ENCODE peak calls at places on chromosomes 1 and 21, in four cellular contexts. One of them, this sample, is unnamed.

GRCh38 chr1:227926216-227926791 is 21.4 kb downstream of the WNT9A start:
- DNase-seq in right atrium auricular region: no peak
- DNase-seq in tibial artery: no peak
- DNase-seq in SJCRH30: no peak
- DNase-seq in this sample: no peak

GRCh38 chr21:41361053-41361785 is 608 bp upstream of the MX2 start:
- DNase-seq in right atrium auricular region: peak
- DNase-seq in tibial artery: no peak
- DNase-seq in SJCRH30: no peak
- DNase-seq in this sample: no peak

GRCh38 chr1:204065174-204065985 is 7.5 kb upstream of the SOX13 start:
- DNase-seq in right atrium auricular region: no peak
- DNase-seq in tibial artery: no peak
- DNase-seq in SJCRH30: peak
- DNase-seq in this sample: no peak

GRCh38 chr21:41316641-41317392 is at the start of gene FAM3B:
- DNase-seq in right atrium auricular region: no peak
- DNase-seq in tibial artery: no peak
- DNase-seq in SJCRH30: no peak
- DNase-seq in this sample: no peak

GRCh38 chr1:63980706-63981407 is 207.0 kb downstream of the ROR1 start:
- DNase-seq in right atrium auricular region: no peak
- DNase-seq in tibial artery: no peak
- DNase-seq in SJCRH30: no peak
- DNase-seq in this sample: peak

GRCh38 chr1:41508290-41508689 is 23.8 kb upstream of the EDN2 start:
- DNase-seq in right atrium auricular region: no peak
- DNase-seq in tibial artery: no peak
- DNase-seq in SJCRH30: no peak
- DNase-seq in this sample: no peak

GRCh38 chr1:26203642-26204318 is 13.4 kb downstream of the CATSPER4 start:
- DNase-seq in right atrium auricular region: no peak
- DNase-seq in tibial artery: no peak
- DNase-seq in SJCRH30: no peak
- DNase-seq in this sample: peak

GRCh38 chr1:37056201-37056764 is 22.0 kb upstream of the GRIK3 start:
- DNase-seq in right atrium auricular region: no peak
- DNase-seq in tibial artery: no peak
- DNase-seq in SJCRH30: no peak
- DNase-seq in this sample: peak

GRCh38 chr1:22490309-22490708 is 38.7 kb downstream of the ZBTB40 start:
- DNase-seq in right atrium auricular region: no peak
- DNase-seq in tibial artery: no peak
- DNase-seq in SJCRH30: no peak
- DNase-seq in this sample: no peak

GRCh38 chr1:223035724-223036478 is 107.1 kb downstream of the TLR5 start:
- DNase-seq in right atrium auricular region: no peak
- DNase-seq in tibial artery: no peak
- DNase-seq in SJCRH30: no peak
- DNase-seq in this sample: no peak

GRCh38 chr1:169009666-169010065 is 96.8 kb upstream of the ATP1B1 start:
- DNase-seq in right atrium auricular region: no peak
- DNase-seq in tibial artery: no peak
- DNase-seq in SJCRH30: no peak
- DNase-seq in this sample: no peak

GRCh38 chr1:155044812-155045690 is 6.1 kb upstream of the ADAM15 start:
- DNase-seq in right atrium auricular region: peak
- DNase-seq in tibial artery: peak
- DNase-seq in SJCRH30: peak
- DNase-seq in this sample: peak

GRCh38 chr1:19363526-19364152 is 51.5 kb downstream of the SLC66A1 start:
- DNase-seq in right atrium auricular region: no peak
- DNase-seq in tibial artery: no peak
- DNase-seq in SJCRH30: no peak
- DNase-seq in this sample: no peak

GRCh38 chr1:156346636-156347035 is 8.3 kb downstream of the TSACC start:
- DNase-seq in right atrium auricular region: no peak
- DNase-seq in tibial artery: no peak
- DNase-seq in SJCRH30: no peak
- DNase-seq in this sample: peak

GRCh38 chr1:12168451-12169160 is 1.8 kb downstream of the TNFRSF1B start:
- DNase-seq in right atrium auricular region: no peak
- DNase-seq in tibial artery: no peak
- DNase-seq in SJCRH30: no peak
- DNase-seq in this sample: no peak

GRCh38 chr1:56469640-56470371 is 109.6 kb downstream of the PLPP3 start:
- DNase-seq in right atrium auricular region: no peak
- DNase-seq in tibial artery: no peak
- DNase-seq in SJCRH30: no peak
- DNase-seq in this sample: no peak

GRCh38 chr1:192580351-192580962 is 4.9 kb downstream of the RGS1 start:
- DNase-seq in right atrium auricular region: no peak
- DNase-seq in tibial artery: no peak
- DNase-seq in SJCRH30: no peak
- DNase-seq in this sample: no peak

GRCh38 chr1:204670152-204670927 is 15.2 kb downstream of the LRRN2 start:
- DNase-seq in right atrium auricular region: no peak
- DNase-seq in tibial artery: no peak
- DNase-seq in SJCRH30: no peak
- DNase-seq in this sample: no peak

GRCh38 chr1:10431065-10431730 is 965 bp downstream of the CENPS start:
- DNase-seq in right atrium auricular region: no peak
- DNase-seq in tibial artery: no peak
- DNase-seq in SJCRH30: no peak
- DNase-seq in this sample: no peak

GRCh38 chr1:21255284-21255942 is 34.9 kb downstream of the ECE1 start:
- DNase-seq in right atrium auricular region: peak
- DNase-seq in tibial artery: peak
- DNase-seq in SJCRH30: peak
- DNase-seq in this sample: peak

GRCh38 chr1:30911061-30911954 is 2.8 kb upstream of the SDC3 start:
- DNase-seq in right atrium auricular region: peak
- DNase-seq in tibial artery: peak
- DNase-seq in SJCRH30: peak
- DNase-seq in this sample: peak

GRCh38 chr1:201457508-201457960 is 11.5 kb downstream of the PHLDA3 start:
- DNase-seq in right atrium auricular region: no peak
- DNase-seq in tibial artery: no peak
- DNase-seq in SJCRH30: no peak
- DNase-seq in this sample: no peak

GRCh38 chr1:26188477-26188876 is 1.9 kb upstream of the CATSPER4 start:
- DNase-seq in right atrium auricular region: no peak
- DNase-seq in tibial artery: no peak
- DNase-seq in SJCRH30: no peak
- DNase-seq in this sample: no peak

GRCh38 chr21:42105916-42106315 is 34.8 kb downstream of the UMODL1 start:
- DNase-seq in right atrium auricular region: no peak
- DNase-seq in tibial artery: no peak
- DNase-seq in SJCRH30: no peak
- DNase-seq in this sample: no peak

GRCh38 chr21:29305561-29305960 is 6.8 kb downstream of the BACH1 start:
- DNase-seq in right atrium auricular region: no peak
- DNase-seq in tibial artery: no peak
- DNase-seq in SJCRH30: no peak
- DNase-seq in this sample: no peak

GRCh38 chr1:15352122-15352957 is 57.3 kb upstream of the EFHD2 start:
- DNase-seq in right atrium auricular region: no peak
- DNase-seq in tibial artery: no peak
- DNase-seq in SJCRH30: peak
- DNase-seq in this sample: no peak
- H3K27ac ChIP-seq in right atrium auricular region: no peak
- H3K27ac ChIP-seq in tibial artery: no peak
- H3K27ac ChIP-seq in SJCRH30: no peak
- H3K27ac ChIP-seq in this sample: no peak

GRCh38 chr1:150010388-150011115 is at the start of gene OTUD7B:
- DNase-seq in right atrium auricular region: peak
- DNase-seq in tibial artery: peak
- DNase-seq in SJCRH30: peak
- DNase-seq in this sample: peak
- H3K4me3 ChIP-seq in right atrium auricular region: peak
- H3K4me3 ChIP-seq in tibial artery: peak
- H3K4me3 ChIP-seq in SJCRH30: peak
- H3K4me3 ChIP-seq in this sample: peak

GRCh38 chr1:215113776-215114153 is 31.2 kb downstream of the KCNK2 start:
- DNase-seq in right atrium auricular region: no peak
- DNase-seq in tibial artery: no peak
- DNase-seq in SJCRH30: no peak
- DNase-seq in this sample: no peak
- H3K27ac ChIP-seq in right atrium auricular region: no peak
- H3K27ac ChIP-seq in tibial artery: no peak
- H3K27ac ChIP-seq in SJCRH30: no peak
- H3K27ac ChIP-seq in this sample: no peak

DNA sequence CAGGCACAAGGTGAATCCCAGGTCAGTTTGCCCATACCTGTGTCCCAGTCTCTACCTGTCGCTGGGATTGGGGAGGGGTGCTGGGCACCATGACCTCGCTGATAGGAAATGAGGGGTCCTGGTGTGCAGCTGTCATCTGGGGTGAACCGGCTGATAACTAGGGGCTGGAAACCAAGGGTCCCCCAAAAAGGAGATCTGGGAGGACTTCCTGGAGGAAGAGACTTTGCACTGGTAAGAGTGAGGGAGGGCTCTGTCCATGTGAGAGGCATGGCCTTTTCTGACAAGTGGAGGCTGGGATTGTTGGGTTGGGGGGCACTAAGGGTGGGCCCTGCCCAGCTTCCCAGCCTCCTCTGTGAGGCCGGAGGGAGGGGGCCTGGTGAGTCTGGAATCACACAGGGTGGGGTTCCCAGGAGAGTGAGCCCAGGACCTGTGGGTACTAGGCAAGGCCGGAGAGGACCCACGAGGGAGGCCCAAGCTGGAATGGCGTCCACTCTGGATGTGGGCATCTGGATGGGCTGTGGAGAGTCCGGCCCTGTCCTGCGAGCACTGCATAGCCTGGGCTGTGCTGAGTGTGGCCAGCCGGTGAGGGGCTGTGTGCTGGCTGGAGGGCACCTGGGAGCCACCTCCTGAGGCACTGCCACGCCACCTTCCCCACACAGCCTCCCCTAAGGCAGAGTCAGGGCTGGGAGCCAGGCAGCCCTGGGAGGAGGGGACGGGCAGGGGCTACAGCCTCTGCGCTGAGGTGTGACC is 4.9 kb upstream of the PEX10 start:
- DNase-seq in right atrium auricular region: no peak
- DNase-seq in tibial artery: no peak
- DNase-seq in SJCRH30: no peak
- DNase-seq in this sample: no peak
- H3K4me3 ChIP-seq in right atrium auricular region: no peak
- H3K4me3 ChIP-seq in tibial artery: no peak
- H3K4me3 ChIP-seq in SJCRH30: no peak
- H3K4me3 ChIP-seq in this sample: no peak

GRCh38 chr1:94094466-94095111 is 26.4 kb downstream of the ABCA4 start:
- DNase-seq in right atrium auricular region: peak
- DNase-seq in tibial artery: peak
- DNase-seq in SJCRH30: peak
- DNase-seq in this sample: no peak
- H3K27ac ChIP-seq in right atrium auricular region: peak
- H3K27ac ChIP-seq in tibial artery: peak
- H3K27ac ChIP-seq in SJCRH30: peak
- H3K27ac ChIP-seq in this sample: no peak

DNA sequence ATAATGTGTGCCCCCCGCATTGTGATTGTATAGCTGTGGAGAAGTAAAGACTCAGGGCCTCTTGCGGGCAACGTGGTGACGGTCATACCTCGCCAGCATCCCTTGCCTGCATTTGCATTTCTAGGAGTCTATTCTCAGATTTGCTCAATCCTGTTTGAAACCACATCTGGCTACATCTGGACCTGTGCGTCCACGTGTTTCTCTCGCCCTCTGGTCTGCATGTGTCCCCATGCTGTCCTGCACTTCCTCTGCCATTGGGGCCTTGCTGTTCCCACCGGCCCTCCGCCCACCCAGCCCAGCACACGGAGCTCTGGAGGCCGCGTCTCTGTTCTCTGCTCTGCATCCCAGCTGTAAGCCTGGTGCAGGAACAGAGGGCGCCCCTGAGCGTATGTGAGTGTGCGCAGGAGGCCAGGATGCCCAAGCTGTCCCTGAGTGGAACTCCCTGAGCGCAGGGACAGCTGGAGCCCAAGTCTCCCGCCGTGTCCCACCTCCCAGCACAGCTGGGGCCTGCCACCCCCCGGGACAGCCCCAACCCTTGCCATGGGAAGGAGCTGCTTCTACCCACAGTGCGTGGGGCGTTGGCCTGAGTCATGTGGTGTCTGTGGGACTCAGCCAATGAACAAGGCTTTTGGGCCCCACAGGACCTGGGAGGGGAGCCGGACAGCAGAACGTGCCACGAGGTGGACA is 1.6 kb downstream of the KRTAP10-2 start:
- DNase-seq in right atrium auricular region: peak
- DNase-seq in tibial artery: peak
- DNase-seq in SJCRH30: no peak
- DNase-seq in this sample: peak
- H3K4me3 ChIP-seq in right atrium auricular region: no peak
- H3K4me3 ChIP-seq in tibial artery: no peak
- H3K4me3 ChIP-seq in SJCRH30: no peak
- H3K4me3 ChIP-seq in this sample: no peak

DNA sequence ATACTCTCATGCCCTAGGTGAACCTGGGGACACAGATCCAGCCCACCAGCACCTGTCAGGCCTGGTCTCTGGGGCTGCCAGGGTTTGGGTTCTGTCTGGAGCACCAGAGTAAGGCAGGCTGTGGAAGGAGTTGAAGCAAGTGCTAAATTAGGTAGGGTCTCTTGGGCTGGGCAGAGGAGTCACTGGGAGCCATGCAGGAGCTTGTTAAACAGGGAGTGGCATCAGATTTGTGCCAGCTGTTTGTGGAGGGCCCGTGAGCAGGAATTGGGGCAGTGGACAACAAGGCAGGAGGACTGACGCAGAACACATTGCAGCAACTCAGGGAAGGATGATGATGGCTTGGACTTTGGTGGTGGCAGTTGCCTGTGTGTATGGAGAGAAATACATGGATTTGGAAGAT is 56.3 kb downstream of the PTPRF start:
- DNase-seq in right atrium auricular region: no peak
- DNase-seq in tibial artery: no peak
- DNase-seq in SJCRH30: no peak
- DNase-seq in this sample: no peak
- H3K27ac ChIP-seq in right atrium auricular region: no peak
- H3K27ac ChIP-seq in tibial artery: no peak
- H3K27ac ChIP-seq in SJCRH30: no peak
- H3K27ac ChIP-seq in this sample: no peak

DNA sequence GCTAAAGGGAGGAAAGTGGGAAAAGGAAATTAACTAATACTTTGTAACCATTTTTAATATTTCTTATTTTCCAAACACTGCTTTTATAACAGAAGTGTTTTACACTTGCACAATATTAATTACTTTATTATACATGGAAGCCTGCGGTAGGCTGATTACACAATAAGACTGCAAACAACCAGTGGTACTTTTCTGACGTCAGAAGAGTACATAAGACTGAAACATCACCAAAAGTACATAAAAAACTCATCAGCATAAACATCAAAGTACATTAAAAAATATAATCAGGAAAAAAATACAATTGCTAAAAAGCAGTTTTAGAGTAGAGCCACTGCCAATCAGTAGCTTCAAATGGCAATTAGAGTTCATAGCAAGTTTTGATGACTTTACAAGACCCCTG is 4.6 kb downstream of the ZNF281 start:
- DNase-seq in right atrium auricular region: no peak
- DNase-seq in tibial artery: no peak
- DNase-seq in SJCRH30: no peak
- DNase-seq in this sample: no peak
- H3K4me3 ChIP-seq in right atrium auricular region: no peak
- H3K4me3 ChIP-seq in tibial artery: no peak
- H3K4me3 ChIP-seq in SJCRH30: no peak
- H3K4me3 ChIP-seq in this sample: no peak

This sample was measured in WERI-Rb-1.